ENCODE peak calls at places on chromosomes 4 and X, in four cellular contexts. U is ureter, O is lung, L is fibroblast of the aortic adventitia. E is an unnamed sample.

GRCh38 chrX:1205681-1206611 is 6.5 kb downstream of the CRLF2 start:
- DNase-seq in U (no peak), O (no peak), L (peak), E (peak)

GRCh38 chr4:98645527-98645926 is 12.9 kb downstream of the TSPAN5 start:
- DNase-seq in U (no peak), O (no peak), L (no peak), E (no peak)

GRCh38 chr4:180637616-180638015 is 1605.6 kb upstream of the TENM3 start:
- DNase-seq in U (no peak), O (no peak), L (no peak), E (no peak)

GRCh38 chr4:139606600-139607301 is 50.7 kb upstream of the SETD7 start:
- DNase-seq in U (no peak), O (no peak), L (peak), E (peak)

GRCh38 chrX:132819885-132820284 is 138.5 kb downstream of the HS6ST2 start:
- DNase-seq in U (no peak), O (no peak), L (no peak), E (no peak)

GRCh38 chr4:1277667-1278335 is 11.9 kb upstream of the MAEA start:
- DNase-seq in U (no peak), O (no peak), L (no peak), E (peak)

GRCh38 chrX:68832101-68832416 is 3.2 kb downstream of the EFNB1 start:
- DNase-seq in U (peak), O (no peak), L (peak), E (peak)

GRCh38 chr4:8675383-8675782 is 82.8 kb downstream of the CPZ start:
- DNase-seq in U (no peak), O (no peak), L (no peak), E (peak)

GRCh38 chr4:61200195-61200990 is at the start of gene ADGRL3:
- DNase-seq in U (no peak), O (no peak), L (peak), E (peak)

GRCh38 chr4:25043548-25043947 is 12.8 kb upstream of the LGI2 start:
- DNase-seq in U (no peak), O (no peak), L (no peak), E (no peak)

E was measured in cardiac fibroblast.